ENCODE peak calls at places on chromosomes 1 and 21, in nine cellular contexts. One of them, this sample, is unnamed.

GRCh38 chr1:203906932-203907331 is 45.5 kb downstream of the SNRPE start:
- DNase-seq in Peyer's patch: no peak
- DNase-seq in neuronal stem cell: no peak
- DNase-seq in MM.1S: no peak
- DNase-seq in PC-3: peak; percentile 97
- DNase-seq in CD8-positive, alpha-beta memory T cell: no peak
- DNase-seq in left ventricle myocardium inferior: no peak
- DNase-seq in fibroblast of lung: peak; percentile 93
- DNase-seq in Karpas-422: no peak
- DNase-seq in this sample: peak; percentile 59

GRCh38 chr1:219380463-219380862 is 206.8 kb downstream of the LYPLAL1 start:
- DNase-seq in neuronal stem cell: no peak
- DNase-seq in MM.1S: no peak
- DNase-seq in Peyer's patch: no peak
- DNase-seq in PC-3: no peak
- DNase-seq in CD8-positive, alpha-beta memory T cell: no peak
- DNase-seq in Karpas-422: no peak
- DNase-seq in fibroblast of lung: no peak
- DNase-seq in left ventricle myocardium inferior: no peak
- DNase-seq in this sample: no peak

GRCh38 chr1:78619803-78620579 is at the start of gene IFI44L:
- DNase-seq in left ventricle myocardium inferior: peak; percentile 27
- DNase-seq in neuronal stem cell: no peak
- DNase-seq in MM.1S: peak; percentile 87
- DNase-seq in CD8-positive, alpha-beta memory T cell: peak; percentile 57
- DNase-seq in Karpas-422: no peak
- DNase-seq in fibroblast of lung: peak; percentile 73
- DNase-seq in PC-3: peak; percentile 57
- DNase-seq in Peyer's patch: peak; percentile 40
- DNase-seq in this sample: peak; percentile 31

GRCh38 chr1:2334366-2334765 is 57.0 kb downstream of the MORN1 start:
- DNase-seq in Karpas-422: no peak
- DNase-seq in neuronal stem cell: no peak
- DNase-seq in fibroblast of lung: no peak
- DNase-seq in CD8-positive, alpha-beta memory T cell: no peak
- DNase-seq in MM.1S: no peak
- DNase-seq in left ventricle myocardium inferior: no peak
- DNase-seq in Peyer's patch: no peak
- DNase-seq in PC-3: no peak
- DNase-seq in this sample: no peak

GRCh38 chr1:58457023-58457635 is 89.4 kb downstream of the OMA1 start:
- DNase-seq in Karpas-422: no peak
- DNase-seq in CD8-positive, alpha-beta memory T cell: no peak
- DNase-seq in MM.1S: no peak
- DNase-seq in left ventricle myocardium inferior: no peak
- DNase-seq in Peyer's patch: no peak
- DNase-seq in neuronal stem cell: no peak
- DNase-seq in fibroblast of lung: no peak
- DNase-seq in PC-3: no peak
- DNase-seq in this sample: peak; percentile 57

GRCh38 chr1:2561446-2561845 is 5.3 kb downstream of the TNFRSF14 start:
- DNase-seq in MM.1S: no peak
- DNase-seq in Karpas-422: no peak
- DNase-seq in left ventricle myocardium inferior: no peak
- DNase-seq in PC-3: no peak
- DNase-seq in fibroblast of lung: no peak
- DNase-seq in CD8-positive, alpha-beta memory T cell: no peak
- DNase-seq in neuronal stem cell: no peak
- DNase-seq in Peyer's patch: no peak
- DNase-seq in this sample: no peak

GRCh38 chr1:178528963-178529355 is 16.1 kb downstream of the TEX35 start:
- DNase-seq in neuronal stem cell: no peak
- DNase-seq in fibroblast of lung: no peak
- DNase-seq in PC-3: no peak
- DNase-seq in Karpas-422: no peak
- DNase-seq in Peyer's patch: no peak
- DNase-seq in left ventricle myocardium inferior: no peak
- DNase-seq in CD8-positive, alpha-beta memory T cell: no peak
- DNase-seq in MM.1S: no peak
- DNase-seq in this sample: no peak

GRCh38 chr1:155052412-155053400 is 1.6 kb downstream of the ADAM15 start:
- DNase-seq in neuronal stem cell: no peak
- DNase-seq in MM.1S: peak; percentile 57
- DNase-seq in left ventricle myocardium inferior: peak; percentile 67
- DNase-seq in CD8-positive, alpha-beta memory T cell: no peak
- DNase-seq in PC-3: peak; percentile 51
- DNase-seq in fibroblast of lung: no peak
- DNase-seq in Peyer's patch: peak; percentile 31
- DNase-seq in Karpas-422: peak; percentile 62
- DNase-seq in this sample: no peak

GRCh38 chr1:172894345-172895049 is 156.2 kb downstream of the TNFSF18 start:
- DNase-seq in left ventricle myocardium inferior: no peak
- DNase-seq in fibroblast of lung: no peak
- DNase-seq in Karpas-422: no peak
- DNase-seq in MM.1S: peak; percentile 21
- DNase-seq in PC-3: no peak
- DNase-seq in Peyer's patch: no peak
- DNase-seq in CD8-positive, alpha-beta memory T cell: no peak
- DNase-seq in neuronal stem cell: no peak
- DNase-seq in this sample: no peak

GRCh38 chr21:36257657-36258056 is 62.3 kb upstream of the MORC3 start:
- DNase-seq in Karpas-422: peak; percentile 2
- DNase-seq in CD8-positive, alpha-beta memory T cell: no peak
- DNase-seq in fibroblast of lung: no peak
- DNase-seq in Peyer's patch: no peak
- DNase-seq in left ventricle myocardium inferior: no peak
- DNase-seq in neuronal stem cell: no peak
- DNase-seq in MM.1S: no peak
- DNase-seq in PC-3: no peak
- DNase-seq in this sample: no peak

GRCh38 chr21:36261459-36261858 is 58.5 kb upstream of the MORC3 start:
- DNase-seq in neuronal stem cell: no peak
- DNase-seq in CD8-positive, alpha-beta memory T cell: no peak
- DNase-seq in MM.1S: no peak
- DNase-seq in PC-3: no peak
- DNase-seq in left ventricle myocardium inferior: no peak
- DNase-seq in Karpas-422: peak; percentile 2
- DNase-seq in Peyer's patch: no peak
- DNase-seq in fibroblast of lung: no peak
- DNase-seq in this sample: no peak

GRCh38 chr21:36263797-36264196 is 56.2 kb upstream of the MORC3 start:
- DNase-seq in PC-3: no peak
- DNase-seq in fibroblast of lung: no peak
- DNase-seq in MM.1S: no peak
- DNase-seq in neuronal stem cell: no peak
- DNase-seq in Karpas-422: peak; percentile 41
- DNase-seq in Peyer's patch: peak; percentile 40
- DNase-seq in left ventricle myocardium inferior: no peak
- DNase-seq in CD8-positive, alpha-beta memory T cell: no peak
- DNase-seq in this sample: no peak

GRCh38 chr21:36260802-36261201 is 59.2 kb upstream of the MORC3 start:
- DNase-seq in left ventricle myocardium inferior: no peak
- DNase-seq in CD8-positive, alpha-beta memory T cell: no peak
- DNase-seq in PC-3: no peak
- DNase-seq in Karpas-422: peak; percentile 82
- DNase-seq in fibroblast of lung: no peak
- DNase-seq in Peyer's patch: no peak
- DNase-seq in MM.1S: no peak
- DNase-seq in neuronal stem cell: no peak
- DNase-seq in this sample: no peak

GRCh38 chr21:36260030-36260787 is 59.8 kb upstream of the MORC3 start:
- DNase-seq in CD8-positive, alpha-beta memory T cell: peak; percentile 51
- DNase-seq in PC-3: peak; percentile 86
- DNase-seq in Karpas-422: peak; percentile 84
- DNase-seq in left ventricle myocardium inferior: no peak
- DNase-seq in neuronal stem cell: peak; percentile 5
- DNase-seq in MM.1S: peak; percentile 87
- DNase-seq in fibroblast of lung: peak; percentile 85
- DNase-seq in Peyer's patch: peak; percentile 54
- DNase-seq in this sample: peak; percentile 56
- H3K4me3 ChIP-seq in CD8-positive, alpha-beta memory T cell: peak overlapping the region; percentile 49
- H3K4me3 ChIP-seq in PC-3: peak overlapping the region; percentile 65
- H3K4me3 ChIP-seq in Karpas-422: peak overlapping the region; percentile 63
- H3K4me3 ChIP-seq in left ventricle myocardium inferior: peak overlapping the region; percentile 61
- H3K4me3 ChIP-seq in neuronal stem cell: peak overlapping the region; percentile 15
- H3K4me3 ChIP-seq in MM.1S: peak overlapping the region; percentile 63
- H3K4me3 ChIP-seq in fibroblast of lung: peak overlapping the region; percentile 46
- H3K4me3 ChIP-seq in Peyer's patch: peak overlapping the region; percentile 51
- H3K4me3 ChIP-seq in this sample: peak overlapping the region; percentile 51

DNA sequence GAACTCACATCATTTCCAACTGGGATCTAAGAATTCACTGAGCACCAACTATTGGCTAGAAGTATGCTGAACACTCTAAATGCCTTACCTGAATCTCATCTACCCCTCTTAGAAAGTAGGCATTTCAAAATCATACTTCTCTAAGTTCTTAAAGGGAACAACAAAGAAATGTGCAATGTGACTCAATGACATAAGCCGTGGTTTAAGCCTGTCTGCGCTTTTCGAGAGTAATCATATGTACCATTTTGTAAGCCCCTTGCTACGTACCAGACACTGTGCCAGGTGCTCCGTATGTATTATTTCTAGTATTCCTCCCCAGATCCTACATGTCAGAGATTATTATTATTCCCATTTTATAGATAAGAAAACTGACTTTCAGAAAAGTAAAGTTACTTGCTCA is 454.2 kb downstream of the SETD4 start:
- DNase-seq in Karpas-422: no peak
- DNase-seq in left ventricle myocardium inferior: no peak
- DNase-seq in PC-3: no peak
- DNase-seq in neuronal stem cell: no peak
- DNase-seq in CD8-positive, alpha-beta memory T cell: no peak
- DNase-seq in MM.1S: no peak
- DNase-seq in fibroblast of lung: no peak
- DNase-seq in Peyer's patch: no peak
- DNase-seq in this sample: no peak
- H3K9me3 ChIP-seq in Karpas-422: no peaks in the 10 kb centered on the region
- H3K9me3 ChIP-seq in left ventricle myocardium inferior: peaks cover 10% of the 10 kb centered on the region
- H3K9me3 ChIP-seq in PC-3: no peaks in the 10 kb centered on the region
- H3K9me3 ChIP-seq in neuronal stem cell: peaks cover 2% of the 10 kb centered on the region
- H3K9me3 ChIP-seq in CD8-positive, alpha-beta memory T cell: no peaks in the 10 kb centered on the region
- H3K9me3 ChIP-seq in MM.1S: no peaks in the 10 kb centered on the region
- H3K9me3 ChIP-seq in fibroblast of lung: no peaks in the 10 kb centered on the region
- H3K9me3 ChIP-seq in Peyer's patch: no peaks in the 10 kb centered on the region
- H3K9me3 ChIP-seq in this sample: no peaks in the 10 kb centered on the region

DNA sequence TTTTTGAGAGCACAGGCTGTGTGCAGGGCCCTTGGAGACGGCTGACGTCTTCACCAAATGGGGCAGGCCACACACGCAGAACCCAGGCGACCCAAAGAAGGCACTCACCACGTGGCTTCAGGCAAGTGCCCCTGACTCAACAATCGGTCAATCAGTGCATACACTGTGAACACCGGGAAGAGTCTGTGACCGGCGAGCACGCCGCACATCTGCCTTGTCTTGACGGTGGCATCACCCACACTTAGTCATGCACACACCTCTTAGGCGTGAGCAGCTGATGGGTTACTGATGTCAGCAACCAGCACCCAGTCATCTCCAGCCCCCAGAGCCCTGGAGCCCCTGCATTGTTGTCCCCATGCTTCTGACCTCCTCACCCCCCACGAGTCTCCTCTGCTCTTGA is 4.9 kb upstream of the LRRC3 start:
- DNase-seq in neuronal stem cell: no peak
- DNase-seq in PC-3: no peak
- DNase-seq in Karpas-422: no peak
- DNase-seq in MM.1S: no peak
- DNase-seq in CD8-positive, alpha-beta memory T cell: no peak
- DNase-seq in Peyer's patch: no peak
- DNase-seq in fibroblast of lung: no peak
- DNase-seq in left ventricle myocardium inferior: no peak
- DNase-seq in this sample: no peak
- H3K36me3 ChIP-seq in neuronal stem cell: no peaks in the 10 kb centered on the region
- H3K36me3 ChIP-seq in PC-3: no peaks in the 10 kb centered on the region
- H3K36me3 ChIP-seq in Karpas-422: no peaks in the 10 kb centered on the region
- H3K36me3 ChIP-seq in MM.1S: no peaks in the 10 kb centered on the region
- H3K36me3 ChIP-seq in CD8-positive, alpha-beta memory T cell: no peaks in the 10 kb centered on the region
- H3K36me3 ChIP-seq in Peyer's patch: no peaks in the 10 kb centered on the region
- H3K36me3 ChIP-seq in fibroblast of lung: no peaks in the 10 kb centered on the region
- H3K36me3 ChIP-seq in left ventricle myocardium inferior: no peaks in the 10 kb centered on the region
- H3K36me3 ChIP-seq in this sample: no peaks in the 10 kb centered on the region

DNA sequence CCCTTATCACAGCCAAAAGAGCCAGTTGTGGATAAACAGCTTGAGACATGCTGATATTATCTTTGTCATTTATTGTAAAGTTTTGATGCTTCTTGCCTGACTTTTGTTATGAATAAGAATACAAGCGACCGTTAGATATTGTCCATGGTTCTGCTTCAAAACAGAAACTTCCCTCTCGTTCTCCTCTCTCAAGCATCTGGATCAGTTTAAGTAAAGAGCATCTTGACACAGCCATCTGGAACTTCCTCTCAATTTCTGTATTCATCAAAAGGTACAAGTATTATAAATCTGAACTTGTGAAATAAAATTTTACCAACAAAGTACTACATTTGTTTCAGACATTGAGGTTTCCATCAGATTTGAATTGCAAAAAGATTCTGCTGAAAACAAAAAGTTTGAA is 36.3 kb upstream of the CLDN14 start:
- DNase-seq in neuronal stem cell: no peak
- DNase-seq in fibroblast of lung: no peak
- DNase-seq in Karpas-422: peak; percentile 38
- DNase-seq in CD8-positive, alpha-beta memory T cell: no peak
- DNase-seq in PC-3: no peak
- DNase-seq in MM.1S: no peak
- DNase-seq in Peyer's patch: no peak
- DNase-seq in left ventricle myocardium inferior: no peak
- DNase-seq in this sample: no peak
- H3K4me3 ChIP-seq in neuronal stem cell: no peak overlapping the region
- H3K4me3 ChIP-seq in fibroblast of lung: no peak overlapping the region
- H3K4me3 ChIP-seq in Karpas-422: no peak overlapping the region
- H3K4me3 ChIP-seq in CD8-positive, alpha-beta memory T cell: no peak overlapping the region
- H3K4me3 ChIP-seq in PC-3: no peak overlapping the region
- H3K4me3 ChIP-seq in MM.1S: no peak overlapping the region
- H3K4me3 ChIP-seq in Peyer's patch: no peak overlapping the region
- H3K4me3 ChIP-seq in left ventricle myocardium inferior: no peak overlapping the region
- H3K4me3 ChIP-seq in this sample: no peak overlapping the region

GRCh38 chr1:42506576-42506975 is 43.5 kb downstream of the CCDC30 start:
- DNase-seq in PC-3: no peak
- DNase-seq in Peyer's patch: no peak
- DNase-seq in fibroblast of lung: no peak
- DNase-seq in left ventricle myocardium inferior: no peak
- DNase-seq in MM.1S: no peak
- DNase-seq in CD8-positive, alpha-beta memory T cell: no peak
- DNase-seq in neuronal stem cell: no peak
- DNase-seq in Karpas-422: no peak
- DNase-seq in this sample: no peak
- H3K9me3 ChIP-seq in PC-3: peaks cover 38% of the 10 kb centered on the region
- H3K9me3 ChIP-seq in Peyer's patch: peaks cover 4% of the 10 kb centered on the region
- H3K9me3 ChIP-seq in fibroblast of lung: no peaks in the 10 kb centered on the region
- H3K9me3 ChIP-seq in left ventricle myocardium inferior: peaks cover 93% of the 10 kb centered on the region
- H3K9me3 ChIP-seq in MM.1S: no peaks in the 10 kb centered on the region
- H3K9me3 ChIP-seq in CD8-positive, alpha-beta memory T cell: no peaks in the 10 kb centered on the region
- H3K9me3 ChIP-seq in neuronal stem cell: peaks cover 23% of the 10 kb centered on the region
- H3K9me3 ChIP-seq in Karpas-422: peaks cover 31% of the 10 kb centered on the region
- H3K9me3 ChIP-seq in this sample: peaks cover 26% of the 10 kb centered on the region

DNA sequence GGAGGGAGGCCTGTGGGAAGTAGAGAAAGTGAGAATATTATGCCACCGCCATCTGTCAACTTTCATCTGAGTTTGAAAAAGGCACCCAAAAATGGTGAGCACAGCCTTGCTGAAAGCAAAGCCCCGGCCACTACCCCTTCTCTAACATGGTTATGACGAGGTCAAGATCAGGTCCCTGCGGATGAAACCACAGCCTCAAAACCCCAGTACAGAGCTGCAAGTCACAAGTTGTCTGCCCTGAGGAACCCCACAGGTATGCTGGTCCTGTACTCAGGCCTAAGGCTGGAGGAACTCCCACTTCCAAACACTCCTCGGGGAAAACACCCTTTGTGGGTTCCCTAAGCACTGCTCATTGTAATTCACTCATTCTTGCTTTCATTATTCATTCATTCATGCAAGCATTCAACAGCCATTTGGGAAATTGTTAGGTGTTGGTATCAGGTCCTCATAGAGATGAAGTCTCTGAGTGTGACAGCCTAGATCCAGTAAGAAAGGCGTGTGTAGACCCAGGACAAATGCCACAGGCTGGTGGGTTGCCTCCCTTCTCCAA is 216.6 kb upstream of the EDN2 start:
- DNase-seq in left ventricle myocardium inferior: no peak
- DNase-seq in neuronal stem cell: no peak
- DNase-seq in fibroblast of lung: no peak
- DNase-seq in PC-3: no peak
- DNase-seq in Karpas-422: no peak
- DNase-seq in MM.1S: peak; percentile 80
- DNase-seq in CD8-positive, alpha-beta memory T cell: no peak
- DNase-seq in Peyer's patch: no peak
- DNase-seq in this sample: no peak
- H3K36me3 ChIP-seq in left ventricle myocardium inferior: no peaks in the 10 kb centered on the region
- H3K36me3 ChIP-seq in neuronal stem cell: no peaks in the 10 kb centered on the region
- H3K36me3 ChIP-seq in fibroblast of lung: no peaks in the 10 kb centered on the region
- H3K36me3 ChIP-seq in PC-3: no peaks in the 10 kb centered on the region
- H3K36me3 ChIP-seq in Karpas-422: no peaks in the 10 kb centered on the region
- H3K36me3 ChIP-seq in MM.1S: no peaks in the 10 kb centered on the region
- H3K36me3 ChIP-seq in CD8-positive, alpha-beta memory T cell: no peaks in the 10 kb centered on the region
- H3K36me3 ChIP-seq in Peyer's patch: no peaks in the 10 kb centered on the region
- H3K36me3 ChIP-seq in this sample: no peaks in the 10 kb centered on the region

This sample was measured in MG63.